ENCODE peak calls at places on chromosomes 16 and 17, in four cellular contexts. M, P, A and V are unnamed samples.

GRCh38 chr16:81927561-81928185 is 83.6 kb downstream of the SDR42E1 start:
- DNase-seq in P (no peak), M (no peak), A (no peak), V (no peak)

GRCh38 chr16:58661199-58661830 is 23.3 kb downstream of the SLC38A7 start:
- DNase-seq in A (peak; percentile 30), M (peak; percentile 41), P (peak; percentile 94), V (no peak)

GRCh38 chr17:42002792-42003301 is 14.4 kb downstream of the DNAJC7 start:
- DNase-seq in P (no peak), M (no peak), A (no peak), V (no peak)

GRCh38 chr16:798666-799065 is 1.9 kb downstream of the GNG13 start:
- DNase-seq in M (no peak), A (no peak), P (no peak), V (no peak)

GRCh38 chr16:364595-365491 is 5.5 kb downstream of the MRPL28 start:
- DNase-seq in A (no peak), M (no peak), P (no peak), V (peak; percentile 27)

GRCh38 chr17:70332356-70332755 is 163.0 kb downstream of the KCNJ2 start:
- DNase-seq in P (no peak), M (no peak), A (no peak), V (peak; percentile 57)

GRCh38 chr16:74657873-74658642 is 8.6 kb downstream of the RFWD3 start:
- DNase-seq in M (no peak), A (no peak), P (no peak), V (no peak)

GRCh38 chr16:50598256-50598894 is 50.2 kb downstream of the NKD1 start:
- DNase-seq in A (no peak), M (peak; percentile 61), P (no peak), V (no peak)

GRCh38 chr16:19912445-19913305 is 28.0 kb upstream of the GPRC5B start:
- DNase-seq in M (no peak), A (no peak), P (no peak), V (no peak)

GRCh38 chr16:88967800-88968588 is 9.0 kb downstream of the CBFA2T3 start:
- DNase-seq in M (no peak), P (no peak), A (no peak), V (peak; percentile 65)

GRCh38 chr16:86317617-86318021 is 192.7 kb upstream of the FOXF1 start:
- DNase-seq in P (no peak), A (no peak), M (no peak), V (no peak)

GRCh38 chr16:85276258-85276657 is 164.0 kb upstream of the CIBAR2 start:
- DNase-seq in M (no peak), P (no peak), A (no peak), V (no peak)

GRCh38 chr17:73163043-73163442 is 1.8 kb upstream of the SSTR2 start:
- DNase-seq in P (no peak), A (no peak), M (no peak), V (no peak)

GRCh38 chr16:7318661-7319060 is 14.0 kb upstream of the RBFOX1 start:
- DNase-seq in M (no peak), A (no peak), P (no peak), V (no peak)

GRCh38 chr16:46801428-46802049 is 29.4 kb downstream of the C16orf87 start:
- DNase-seq in P (peak; percentile 73), M (no peak), A (no peak), V (no peak)

GRCh38 chr17:76737676-76738467 is at the start of gene MFSD11:
- DNase-seq in A (peak; percentile 88), P (peak; percentile 95), M (peak; percentile 91), V (peak; percentile 96)

GRCh38 chr16:57903656-57904055 is 67.3 kb downstream of the CNGB1 start:
- DNase-seq in P (no peak), M (no peak), A (no peak), V (no peak)

GRCh38 chr16:89119661-89120141 is 26.0 kb downstream of the ACSF3 start:
- DNase-seq in M (no peak), P (no peak), A (no peak), V (peak; percentile 43)

GRCh38 chr17:37642706-37643105 is 540 bp downstream of the DDX52 start:
- DNase-seq in P (peak; percentile 17), A (no peak), M (no peak), V (no peak)

GRCh38 chr16:49280861-49281331 is 742 bp downstream of the CBLN1 start:
- DNase-seq in M (no peak), A (no peak), P (no peak), V (no peak)

GRCh38 chr17:58337126-58337599 is 8.6 kb upstream of the TSPOAP1 start:
- DNase-seq in P (no peak), M (no peak), A (no peak), V (peak; percentile 72)
- H3K4me3 ChIP-seq in P (no peak overlapping the region), M (no peak overlapping the region), A (no peak overlapping the region), V (no peak overlapping the region)

GRCh38 chr17:78716292-78716691 is 65.8 kb downstream of the CYTH1 start:
- DNase-seq in A (no peak), P (no peak), M (no peak), V (no peak)
- H3K4me3 ChIP-seq in A (peak overlapping the region; percentile 59), P (no peak overlapping the region), M (peak overlapping the region; percentile 48), V (no peak overlapping the region)

DNA sequence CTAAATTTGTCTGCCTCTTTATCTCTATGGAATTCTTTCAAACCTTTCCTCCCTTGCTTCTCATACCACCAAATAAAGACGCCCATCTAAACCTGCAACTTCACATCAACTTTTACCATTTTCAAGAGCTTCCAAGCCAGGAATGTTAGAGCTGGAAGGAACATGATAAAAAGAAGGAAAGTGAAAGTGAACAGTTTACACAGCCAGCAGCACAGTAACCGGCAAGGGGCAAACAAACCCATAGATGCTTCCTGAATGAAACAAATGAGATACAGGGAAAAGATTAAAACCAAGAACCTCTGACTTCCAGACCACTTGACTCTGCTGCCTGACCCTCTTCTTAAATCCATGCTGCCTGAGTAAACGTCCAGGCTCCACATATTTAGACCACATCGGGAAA is 231.1 kb upstream of the CA10 start:
- DNase-seq in A (no peak), P (no peak), M (no peak), V (no peak)
- H3K4me3 ChIP-seq in A (no peak overlapping the region), P (no peak overlapping the region), M (peak overlapping the region; percentile 26), V (no peak overlapping the region)

GRCh38 chr17:79930786-79931516 is 91.7 kb upstream of the CBX4 start:
- DNase-seq in P (no peak), A (no peak), M (no peak), V (no peak)
- H3K4me3 ChIP-seq in P (no peak overlapping the region), A (peak overlapping the region; percentile 42), M (no peak overlapping the region), V (no peak overlapping the region)

DNA sequence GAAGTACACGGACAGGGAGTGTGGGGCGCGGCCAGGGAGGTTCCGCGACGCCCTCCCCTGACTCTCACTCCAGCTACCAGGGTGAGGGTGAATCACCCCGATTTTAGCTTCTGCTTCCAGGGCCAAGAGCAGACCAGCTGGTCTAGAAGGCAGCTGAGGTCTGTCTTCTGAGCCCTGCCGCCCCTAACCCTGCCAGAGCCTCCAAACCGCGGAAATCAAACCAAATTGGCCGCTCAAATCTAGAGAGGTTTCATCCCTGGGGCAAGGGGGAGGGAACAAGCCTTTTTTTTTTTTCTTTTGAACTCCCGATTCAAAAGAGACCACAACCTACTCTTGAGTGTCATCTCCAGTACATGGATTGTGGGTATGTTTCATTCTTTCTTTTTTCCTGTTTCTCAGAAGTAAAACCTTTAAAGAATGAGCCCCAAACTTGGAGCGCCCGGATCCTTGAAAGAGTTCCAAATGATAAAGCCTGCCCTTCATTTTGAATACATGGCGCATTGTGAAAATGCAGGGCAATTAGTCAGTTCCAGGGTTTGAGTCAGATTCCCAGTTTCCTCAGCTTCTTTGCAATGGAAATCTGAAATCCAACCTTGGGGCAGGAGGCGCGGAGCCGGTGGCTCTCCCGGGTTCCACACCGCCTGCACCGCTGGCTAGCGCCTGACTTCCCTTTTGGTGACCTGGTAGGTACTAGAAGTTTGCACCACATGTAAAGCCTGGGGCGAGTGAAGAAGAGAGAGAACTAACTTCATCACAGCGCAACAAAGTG is 16.5 kb upstream of the ZFHX3 start:
- DNase-seq in M (no peak), P (peak; percentile 34), A (no peak), V (no peak)
- H3K4me3 ChIP-seq in M (no peak overlapping the region), P (no peak overlapping the region), A (peak overlapping the region; percentile 5), V (no peak overlapping the region)

GRCh38 chr17:48440660-48441059 is 10.6 kb upstream of the SKAP1 start:
- DNase-seq in M (no peak), P (no peak), A (no peak), V (no peak)
- H3K4me3 ChIP-seq in M (no peak overlapping the region), P (no peak overlapping the region), A (no peak overlapping the region), V (no peak overlapping the region)